ENCODE peak calls at places on chromosomes 11 and 22, in ten cellular contexts. V, F, A, K, J, W, R, X, Y and L are unnamed samples.

GRCh38 chr11:8023831-8024555 is 36.9 kb downstream of the EIF3F start:
- DNase-seq in X (no peak), K (no peak), F (no peak), W (peak; percentile 11), A (no peak), Y (no peak), J (no peak), V (no peak), R (no peak), L (no peak)

GRCh38 chr11:19701421-19701820 is 11.2 kb upstream of the NAV2 start:
- DNase-seq in K (no peak), R (no peak), F (no peak), A (no peak), V (no peak), Y (no peak), X (no peak), J (no peak), W (no peak), L (no peak)

GRCh38 chr11:35363246-35364100 is 55.9 kb downstream of the SLC1A2 start:
- DNase-seq in K (no peak), R (no peak), W (no peak), A (no peak), X (no peak), F (no peak), J (no peak), V (no peak), Y (no peak), L (no peak)

GRCh38 chr11:45500457-45500856 is 165.0 kb downstream of the CHST1 start:
- DNase-seq in A (no peak), F (no peak), W (no peak), V (no peak), Y (no peak), K (no peak), J (peak; percentile 44), X (no peak), R (no peak), L (no peak)

GRCh38 chr22:24099661-24100060 is 81.6 kb upstream of the SUSD2 start:
- DNase-seq in Y (no peak), V (no peak), J (no peak), K (no peak), W (no peak), A (no peak), X (no peak), R (no peak), F (no peak), L (no peak)

GRCh38 chr11:69460540-69461257 is 20.8 kb upstream of the LINC01488 start:
- DNase-seq in J (no peak), A (peak; percentile 69), K (no peak), F (no peak), W (no peak), V (no peak), X (no peak), R (no peak), Y (no peak), L (no peak)

GRCh38 chr11:111976614-111977140 is 39.5 kb downstream of the DIXDC1 start:
- DNase-seq in R (no peak), A (no peak), W (no peak), K (peak; percentile 55), Y (no peak), F (no peak), X (no peak), J (no peak), V (no peak), L (no peak)

GRCh38 chr22:22893077-22893805 is 5.6 kb downstream of the IGLL5 start:
- DNase-seq in V (no peak), J (no peak), Y (no peak), X (no peak), W (no peak), K (no peak), R (no peak), A (no peak), F (no peak), L (no peak)

GRCh38 chr22:31625661-31626426 is 36.2 kb downstream of the PISD start:
- DNase-seq in W (no peak), R (no peak), Y (peak; percentile 59), A (no peak), J (no peak), X (no peak), F (no peak), K (peak; percentile 92), V (no peak), L (no peak)

GRCh38 chr11:1758611-1759150 is 5.0 kb downstream of the CTSD start:
- DNase-seq in X (no peak), Y (no peak), J (no peak), W (no peak), V (no peak), A (no peak), K (no peak), F (no peak), R (no peak), L (no peak)